ENCODE peak calls at places on chromosomes 13 and 19, in eight cellular contexts. Y is stimulated activated CD8-positive, alpha-beta memory T cell treated with anti-CD3 and anti-CD28 coated beads, Interleukin-2, amount 100 ng/mL, for 48 hours; Z is mesendoderm; G is retinal pigment epithelial cell; B is pancreas; V is left cardiac atrium; P is CD8-positive, alpha-beta T cell; E is esophagus squamous epithelium. U is an unnamed sample.

GRCh38 chr13:79354285-79354684 is 51.8 kb downstream of the RBM26 start:
- DNase-seq in G (no peak), Y (no peak), E (no peak), Z (no peak), B (no peak), P (no peak), V (no peak), U (no peak)

GRCh38 chr19:3184847-3185481 is 766 bp upstream of the NCLN start:
- DNase-seq in V (peak; percentile 82), E (peak; percentile 60), Z (no peak), P (peak; percentile 50), B (no peak), Y (peak; percentile 49), G (no peak), U (no peak)

GRCh38 chr13:89458456-89458855 is 1787.3 kb downstream of the SLITRK5 start:
- DNase-seq in E (no peak), P (no peak), Z (no peak), G (no peak), Y (no peak), B (no peak), V (no peak), U (no peak)

GRCh38 chr19:50199254-50199545 is 4.2 kb upstream of the MYH14 start:
- DNase-seq in B (peak; percentile 49), V (no peak), Y (no peak), G (no peak), P (no peak), Z (no peak), E (no peak), U (no peak)

GRCh38 chr19:38932425-38933179 is 1.9 kb downstream of the MRPS12 start:
- DNase-seq in E (no peak), Y (no peak), V (no peak), Z (peak; percentile 67), G (no peak), B (peak; percentile 36), P (no peak), U (no peak)

GRCh38 chr19:15810335-15810734 is 5.1 kb downstream of the OR10H1 start:
- DNase-seq in Z (no peak), E (no peak), P (no peak), G (no peak), V (no peak), Y (no peak), B (no peak), U (no peak)

GRCh38 chr13:43838909-43839308 is 40.6 kb downstream of the CCDC122 start:
- DNase-seq in E (no peak), V (no peak), Z (no peak), B (no peak), Y (no peak), G (no peak), P (no peak), U (peak; percentile 52)

GRCh38 chr19:16373079-16373478 is 48.5 kb downstream of the KLF2 start:
- DNase-seq in Z (no peak), B (no peak), V (no peak), Y (no peak), P (no peak), E (no peak), G (no peak), U (no peak)